ENCODE peak calls at places on chromosomes 5 and 9, in four cellular contexts. One of them, this sample, is unnamed.

GRCh38 chr5:172837640-172838039 is 3.6 kb downstream of the ERGIC1 start:
- DNase-seq in body of pancreas: peak
- DNase-seq in kidney: peak
- DNase-seq in nephron progenitor cell: no peak
- DNase-seq in this sample: no peak

GRCh38 chr5:179605026-179605833 is 18.2 kb downstream of the HNRNPH1 start:
- DNase-seq in kidney: peak
- DNase-seq in nephron progenitor cell: no peak
- DNase-seq in body of pancreas: no peak
- DNase-seq in this sample: no peak

GRCh38 chr9:89701221-89701798 is 96.5 kb downstream of the GADD45G start:
- DNase-seq in nephron progenitor cell: no peak
- DNase-seq in kidney: no peak
- DNase-seq in body of pancreas: no peak
- DNase-seq in this sample: no peak

GRCh38 chr9:81363916-81364480 is 325.3 kb downstream of the TLE1 start:
- DNase-seq in body of pancreas: no peak
- DNase-seq in kidney: no peak
- DNase-seq in nephron progenitor cell: no peak
- DNase-seq in this sample: no peak

GRCh38 chr9:93595461-93595860 is 19.1 kb downstream of the PHF2 start:
- DNase-seq in nephron progenitor cell: no peak
- DNase-seq in body of pancreas: no peak
- DNase-seq in kidney: peak
- DNase-seq in this sample: no peak

GRCh38 chr5:91384671-91385430 is 1.7 kb upstream of the ARRDC3 start:
- DNase-seq in nephron progenitor cell: peak
- DNase-seq in kidney: no peak
- DNase-seq in body of pancreas: peak
- DNase-seq in this sample: no peak

GRCh38 chr9:35664531-35665470 is at the start of gene ARHGEF39:
- DNase-seq in body of pancreas: peak
- DNase-seq in kidney: peak
- DNase-seq in nephron progenitor cell: peak
- DNase-seq in this sample: no peak

GRCh38 chr5:1724822-1725602 is 74.6 kb downstream of the MRPL36 start:
- DNase-seq in nephron progenitor cell: peak
- DNase-seq in body of pancreas: no peak
- DNase-seq in kidney: peak
- DNase-seq in this sample: peak

GRCh38 chr5:148626986-148627385 is 27.3 kb downstream of the HTR4 start:
- DNase-seq in kidney: no peak
- DNase-seq in body of pancreas: no peak
- DNase-seq in nephron progenitor cell: no peak
- DNase-seq in this sample: no peak

GRCh38 chr5:133801431-133801830 is 167.0 kb downstream of the C5orf15 start:
- DNase-seq in nephron progenitor cell: no peak
- DNase-seq in body of pancreas: no peak
- DNase-seq in kidney: no peak
- DNase-seq in this sample: no peak

GRCh38 chr9:136394312-136395305 is 5.4 kb downstream of the SNAPC4 start:
- DNase-seq in kidney: peak
- DNase-seq in body of pancreas: no peak
- DNase-seq in nephron progenitor cell: no peak
- DNase-seq in this sample: no peak

GRCh38 chr9:136392538-136393449 is 7.2 kb downstream of the SNAPC4 start:
- DNase-seq in nephron progenitor cell: no peak
- DNase-seq in body of pancreas: no peak
- DNase-seq in kidney: peak
- DNase-seq in this sample: no peak

GRCh38 chr9:136393531-136393930 is 6.4 kb downstream of the SNAPC4 start:
- DNase-seq in kidney: peak
- DNase-seq in nephron progenitor cell: no peak
- DNase-seq in body of pancreas: no peak
- DNase-seq in this sample: no peak

GRCh38 chr9:136389396-136389795 is 10.6 kb downstream of the SNAPC4 start:
- DNase-seq in nephron progenitor cell: no peak
- DNase-seq in kidney: no peak
- DNase-seq in body of pancreas: no peak
- DNase-seq in this sample: no peak

GRCh38 chr9:136391737-136392537 is 8.0 kb downstream of the SNAPC4 start:
- DNase-seq in body of pancreas: no peak
- DNase-seq in kidney: peak
- DNase-seq in nephron progenitor cell: no peak
- DNase-seq in this sample: no peak
- TF ChIP-seq CTCF in body of pancreas: no peak
- TF ChIP-seq CTCF in kidney: no peak
- TF ChIP-seq CTCF in nephron progenitor cell: no peak
- TF ChIP-seq CTCF in this sample: no peak

GRCh38 chr5:125992050-125992449 is 431.2 kb upstream of the GRAMD2B start:
- DNase-seq in body of pancreas: no peak
- DNase-seq in nephron progenitor cell: no peak
- DNase-seq in kidney: no peak
- DNase-seq in this sample: no peak

GRCh38 chr5:125987677-125988255 is 435.4 kb upstream of the GRAMD2B start:
- DNase-seq in body of pancreas: no peak
- DNase-seq in kidney: no peak
- DNase-seq in nephron progenitor cell: no peak
- DNase-seq in this sample: no peak
- TF ChIP-seq CTCF in body of pancreas: no peak
- TF ChIP-seq CTCF in kidney: no peak
- TF ChIP-seq CTCF in nephron progenitor cell: no peak
- TF ChIP-seq CTCF in this sample: peak

DNA sequence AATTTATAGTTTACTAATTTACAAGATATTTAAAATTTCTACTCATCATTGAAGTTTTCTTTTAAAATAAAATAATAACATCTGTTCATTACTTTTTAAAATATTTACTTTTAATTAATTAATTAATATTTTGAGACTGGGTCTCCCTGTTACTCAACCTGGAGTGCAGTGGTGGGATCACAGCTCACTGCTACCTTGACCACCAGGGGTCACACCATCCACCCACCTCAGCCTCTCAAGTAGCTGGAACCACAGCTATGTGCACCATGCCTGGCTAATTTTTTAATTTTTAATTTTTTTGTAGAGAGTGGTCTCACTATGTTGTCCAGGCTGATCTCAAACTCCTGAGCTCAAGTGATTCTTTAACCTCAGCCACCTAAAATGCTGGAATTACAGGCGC is 1013.6 kb downstream of the CDH9 start:
- DNase-seq in nephron progenitor cell: peak
- DNase-seq in body of pancreas: no peak
- DNase-seq in kidney: no peak
- DNase-seq in this sample: no peak
- TF ChIP-seq CTCF in nephron progenitor cell: peak
- TF ChIP-seq CTCF in body of pancreas: no peak
- TF ChIP-seq CTCF in kidney: no peak
- TF ChIP-seq CTCF in this sample: peak

DNA sequence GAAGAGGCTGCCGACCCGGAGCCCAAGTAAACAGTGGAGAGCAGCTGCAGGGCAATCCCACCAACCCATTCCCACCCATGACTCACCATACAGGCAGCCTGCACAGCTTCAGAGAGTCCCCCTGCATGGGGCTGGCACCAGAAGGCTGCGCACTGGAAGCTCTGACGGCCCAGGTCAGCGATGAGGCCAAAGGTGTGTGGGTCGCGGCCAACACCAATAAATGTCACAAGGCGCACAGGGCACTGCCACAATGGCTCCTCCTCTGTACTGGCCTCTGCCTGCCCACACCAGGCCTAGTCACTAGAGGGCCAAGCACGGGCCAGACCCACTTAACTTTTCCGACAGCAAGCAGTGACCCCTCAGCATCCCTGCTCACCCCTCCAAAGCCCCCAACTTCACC is 3.0 kb upstream of the SRA1 start:
- DNase-seq in nephron progenitor cell: no peak
- DNase-seq in kidney: peak
- DNase-seq in body of pancreas: no peak
- DNase-seq in this sample: no peak
- TF ChIP-seq CTCF in nephron progenitor cell: no peak
- TF ChIP-seq CTCF in kidney: no peak
- TF ChIP-seq CTCF in body of pancreas: no peak
- TF ChIP-seq CTCF in this sample: no peak

GRCh38 chr9:121156263-121156731 is 45.4 kb downstream of the RAB14 start:
- DNase-seq in nephron progenitor cell: no peak
- DNase-seq in kidney: no peak
- DNase-seq in body of pancreas: no peak
- DNase-seq in this sample: no peak
- TF ChIP-seq CTCF in nephron progenitor cell: no peak
- TF ChIP-seq CTCF in kidney: no peak
- TF ChIP-seq CTCF in body of pancreas: no peak
- TF ChIP-seq CTCF in this sample: no peak

GRCh38 chr9:95182854-95183563 is 134.5 kb downstream of the FANCC start:
- DNase-seq in nephron progenitor cell: no peak
- DNase-seq in body of pancreas: peak
- DNase-seq in kidney: no peak
- DNase-seq in this sample: no peak
- TF ChIP-seq CTCF in nephron progenitor cell: peak
- TF ChIP-seq CTCF in body of pancreas: peak
- TF ChIP-seq CTCF in kidney: peak
- TF ChIP-seq CTCF in this sample: peak

DNA sequence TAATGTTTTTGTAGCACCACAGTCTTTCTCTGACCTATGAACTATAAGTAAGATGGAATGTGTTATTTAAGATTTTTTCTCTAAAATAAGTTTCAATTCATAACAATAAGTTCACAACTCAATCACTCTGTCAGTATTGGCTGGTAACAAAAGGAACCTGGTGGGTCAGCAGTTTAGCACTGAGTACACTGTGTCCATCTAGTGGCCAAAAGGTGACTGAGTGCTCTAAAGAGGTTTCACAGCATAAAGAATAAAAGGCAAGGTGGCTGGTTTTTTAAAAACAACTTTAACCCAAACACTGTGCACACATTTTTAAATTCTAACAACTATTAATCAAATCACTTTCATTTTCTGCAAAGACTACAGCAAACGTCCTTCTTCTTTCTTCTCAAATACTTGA is 443.3 kb downstream of the PDE4D start:
- DNase-seq in kidney: no peak
- DNase-seq in nephron progenitor cell: no peak
- DNase-seq in body of pancreas: no peak
- DNase-seq in this sample: no peak
- TF ChIP-seq CTCF in kidney: no peak
- TF ChIP-seq CTCF in nephron progenitor cell: no peak
- TF ChIP-seq CTCF in body of pancreas: no peak
- TF ChIP-seq CTCF in this sample: peak

DNA sequence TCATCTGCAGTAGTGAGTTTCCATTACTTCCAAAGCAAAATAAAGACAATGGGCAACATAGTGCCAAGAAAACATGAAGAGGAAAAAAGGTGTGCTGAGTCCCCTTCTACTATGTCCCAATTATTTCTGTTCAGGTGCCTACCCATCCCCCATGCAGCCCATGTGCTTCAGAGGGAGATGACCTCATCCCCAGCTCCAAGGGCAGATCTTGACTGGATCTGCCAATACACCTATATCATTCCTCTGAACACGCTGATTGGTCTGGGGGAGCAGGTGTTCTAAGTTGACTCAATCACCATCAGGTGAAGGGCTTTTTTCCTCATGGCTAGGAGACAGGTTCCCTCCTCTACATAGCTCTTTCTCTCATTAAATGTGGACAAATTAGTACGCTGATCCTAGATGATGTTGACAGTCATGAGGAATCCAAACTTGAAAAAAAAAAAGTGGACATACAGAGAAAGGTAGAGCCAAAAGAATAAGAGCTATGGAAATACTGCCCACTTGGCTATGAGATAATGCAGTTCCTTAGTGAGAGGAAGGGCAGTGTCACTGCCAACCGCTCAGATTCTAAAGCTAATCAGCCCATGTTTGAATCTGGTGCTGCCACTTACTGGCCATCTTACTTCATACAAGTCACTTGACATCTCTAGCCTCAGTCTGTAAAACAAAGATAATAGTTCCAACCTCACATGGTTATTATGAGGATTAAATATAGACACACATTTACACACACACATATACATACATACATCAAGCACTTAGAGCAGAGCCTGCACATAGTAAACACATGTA is 23.1 kb downstream of the PRELID2 start:
- DNase-seq in nephron progenitor cell: no peak
- DNase-seq in kidney: no peak
- DNase-seq in body of pancreas: peak
- DNase-seq in this sample: no peak
- TF ChIP-seq CTCF in nephron progenitor cell: no peak
- TF ChIP-seq CTCF in kidney: peak
- TF ChIP-seq CTCF in body of pancreas: peak
- TF ChIP-seq CTCF in this sample: peak

This sample was measured in chondrocyte.